ENCODE peak calls at places on chromosomes 11 and 22, in ten cellular contexts. One of them, this sample, is unnamed.

GRCh38 chr22:31504282-31504681 is 7.9 kb downstream of the SFI1 start:
- DNase-seq in testis: no peak
- DNase-seq in body of pancreas: no peak
- DNase-seq in esophagus squamous epithelium: no peak
- DNase-seq in IMR-90: peak; percentile 65
- DNase-seq in tibial nerve: no peak
- DNase-seq in ovary: no peak
- DNase-seq in suprapubic skin: no peak
- DNase-seq in heart left ventricle: no peak
- DNase-seq in thyroid gland: no peak
- DNase-seq in this sample: no peak

GRCh38 chr11:113365895-113366294 is 21.7 kb upstream of the ANKK1 start:
- DNase-seq in testis: no peak
- DNase-seq in body of pancreas: no peak
- DNase-seq in esophagus squamous epithelium: no peak
- DNase-seq in IMR-90: no peak
- DNase-seq in tibial nerve: no peak
- DNase-seq in ovary: no peak
- DNase-seq in suprapubic skin: no peak
- DNase-seq in heart left ventricle: no peak
- DNase-seq in thyroid gland: peak; percentile 58
- DNase-seq in this sample: no peak

GRCh38 chr11:78202733-78203167 is 14.0 kb downstream of the USP35 start:
- DNase-seq in testis: no peak
- DNase-seq in body of pancreas: peak; percentile 2
- DNase-seq in esophagus squamous epithelium: no peak
- DNase-seq in IMR-90: no peak
- DNase-seq in tibial nerve: no peak
- DNase-seq in ovary: no peak
- DNase-seq in suprapubic skin: no peak
- DNase-seq in heart left ventricle: no peak
- DNase-seq in thyroid gland: no peak
- DNase-seq in this sample: no peak

GRCh38 chr11:65471410-65471762 is 27.5 kb upstream of the MALAT1 start:
- DNase-seq in testis: peak; percentile 71
- DNase-seq in body of pancreas: peak; percentile 86
- DNase-seq in esophagus squamous epithelium: no peak
- DNase-seq in IMR-90: peak; percentile 79
- DNase-seq in tibial nerve: no peak
- DNase-seq in ovary: peak; percentile 83
- DNase-seq in suprapubic skin: no peak
- DNase-seq in heart left ventricle: peak; percentile 83
- DNase-seq in thyroid gland: peak; percentile 82
- DNase-seq in this sample: peak; percentile 97

GRCh38 chr11:112172362-112172994 is 2.8 kb upstream of the BCO2 start:
- DNase-seq in testis: no peak
- DNase-seq in body of pancreas: no peak
- DNase-seq in esophagus squamous epithelium: no peak
- DNase-seq in IMR-90: peak; percentile 69
- DNase-seq in tibial nerve: no peak
- DNase-seq in ovary: no peak
- DNase-seq in suprapubic skin: no peak
- DNase-seq in heart left ventricle: no peak
- DNase-seq in thyroid gland: no peak
- DNase-seq in this sample: no peak

GRCh38 chr22:24443668-24444067 is 16.3 kb downstream of the ADORA2A start:
- DNase-seq in testis: no peak
- DNase-seq in body of pancreas: no peak
- DNase-seq in esophagus squamous epithelium: no peak
- DNase-seq in IMR-90: no peak
- DNase-seq in tibial nerve: no peak
- DNase-seq in ovary: no peak
- DNase-seq in suprapubic skin: no peak
- DNase-seq in heart left ventricle: no peak
- DNase-seq in thyroid gland: no peak
- DNase-seq in this sample: no peak

GRCh38 chr11:132217856-132218255 is 847.4 kb downstream of the NTM start:
- DNase-seq in testis: no peak
- DNase-seq in body of pancreas: no peak
- DNase-seq in esophagus squamous epithelium: no peak
- DNase-seq in IMR-90: no peak
- DNase-seq in tibial nerve: no peak
- DNase-seq in ovary: no peak
- DNase-seq in suprapubic skin: no peak
- DNase-seq in heart left ventricle: no peak
- DNase-seq in thyroid gland: no peak
- DNase-seq in this sample: no peak

GRCh38 chr11:121841487-121842167 is 274.4 kb downstream of the BLID start:
- DNase-seq in testis: no peak
- DNase-seq in body of pancreas: peak; percentile 10
- DNase-seq in esophagus squamous epithelium: no peak
- DNase-seq in IMR-90: peak; percentile 83
- DNase-seq in tibial nerve: no peak
- DNase-seq in ovary: no peak
- DNase-seq in suprapubic skin: no peak
- DNase-seq in heart left ventricle: no peak
- DNase-seq in thyroid gland: peak; percentile 4
- DNase-seq in this sample: no peak

GRCh38 chr11:96326954-96327353 is 16.0 kb downstream of the MAML2 start:
- DNase-seq in testis: no peak
- DNase-seq in body of pancreas: no peak
- DNase-seq in esophagus squamous epithelium: no peak
- DNase-seq in IMR-90: no peak
- DNase-seq in tibial nerve: no peak
- DNase-seq in ovary: no peak
- DNase-seq in suprapubic skin: no peak
- DNase-seq in heart left ventricle: no peak
- DNase-seq in thyroid gland: no peak
- DNase-seq in this sample: no peak

GRCh38 chr22:38717244-38717643 is 11.5 kb downstream of the GTPBP1 start:
- DNase-seq in testis: no peak
- DNase-seq in body of pancreas: no peak
- DNase-seq in esophagus squamous epithelium: no peak
- DNase-seq in IMR-90: no peak
- DNase-seq in tibial nerve: no peak
- DNase-seq in ovary: no peak
- DNase-seq in suprapubic skin: peak; percentile 44
- DNase-seq in heart left ventricle: no peak
- DNase-seq in thyroid gland: no peak
- DNase-seq in this sample: no peak

GRCh38 chr11:82384308-82384707 is 349.4 kb downstream of the FAM181B start:
- DNase-seq in testis: no peak
- DNase-seq in body of pancreas: no peak
- DNase-seq in esophagus squamous epithelium: no peak
- DNase-seq in IMR-90: no peak
- DNase-seq in tibial nerve: no peak
- DNase-seq in ovary: no peak
- DNase-seq in suprapubic skin: no peak
- DNase-seq in heart left ventricle: no peak
- DNase-seq in thyroid gland: no peak
- DNase-seq in this sample: no peak

GRCh38 chr22:38236786-38237185 is 35.0 kb downstream of the MAFF start:
- DNase-seq in testis: no peak
- DNase-seq in body of pancreas: no peak
- DNase-seq in esophagus squamous epithelium: no peak
- DNase-seq in IMR-90: no peak
- DNase-seq in tibial nerve: no peak
- DNase-seq in ovary: no peak
- DNase-seq in suprapubic skin: no peak
- DNase-seq in heart left ventricle: peak; percentile 19
- DNase-seq in thyroid gland: peak; percentile 78
- DNase-seq in this sample: no peak

GRCh38 chr22:32880906-32881596 is 79.5 kb downstream of the TIMP3 start:
- DNase-seq in testis: peak; percentile 36
- DNase-seq in body of pancreas: peak; percentile 38
- DNase-seq in esophagus squamous epithelium: no peak
- DNase-seq in IMR-90: peak; percentile 73
- DNase-seq in tibial nerve: no peak
- DNase-seq in ovary: peak; percentile 91
- DNase-seq in suprapubic skin: no peak
- DNase-seq in heart left ventricle: peak; percentile 92
- DNase-seq in thyroid gland: peak; percentile 36
- DNase-seq in this sample: no peak
- TF ChIP-seq POLR2A in testis: no peak
- TF ChIP-seq POLR2A in body of pancreas: no peak
- TF ChIP-seq POLR2A in esophagus squamous epithelium: no peak
- TF ChIP-seq POLR2A in IMR-90: no peak
- TF ChIP-seq POLR2A in tibial nerve: no peak
- TF ChIP-seq POLR2A in ovary: no peak
- TF ChIP-seq POLR2A in suprapubic skin: no peak
- TF ChIP-seq POLR2A in heart left ventricle: no peak
- TF ChIP-seq POLR2A in thyroid gland: no peak
- TF ChIP-seq POLR2A in this sample: no peak

GRCh38 chr11:57487920-57488319 is 27.6 kb downstream of the SLC43A1 start:
- DNase-seq in testis: no peak
- DNase-seq in body of pancreas: no peak
- DNase-seq in esophagus squamous epithelium: no peak
- DNase-seq in IMR-90: no peak
- DNase-seq in tibial nerve: no peak
- DNase-seq in ovary: no peak
- DNase-seq in suprapubic skin: no peak
- DNase-seq in heart left ventricle: no peak
- DNase-seq in thyroid gland: no peak
- DNase-seq in this sample: no peak

GRCh38 chr11:57490456-57491248 is 24.9 kb downstream of the SLC43A1 start:
- DNase-seq in testis: no peak
- DNase-seq in body of pancreas: no peak
- DNase-seq in esophagus squamous epithelium: no peak
- DNase-seq in IMR-90: peak; percentile 38
- DNase-seq in tibial nerve: no peak
- DNase-seq in ovary: no peak
- DNase-seq in suprapubic skin: no peak
- DNase-seq in heart left ventricle: no peak
- DNase-seq in thyroid gland: no peak
- DNase-seq in this sample: no peak

GRCh38 chr11:57487021-57487778 is 26.9 kb downstream of the RTN4RL2 start:
- DNase-seq in testis: no peak
- DNase-seq in body of pancreas: no peak
- DNase-seq in esophagus squamous epithelium: no peak
- DNase-seq in IMR-90: no peak
- DNase-seq in tibial nerve: no peak
- DNase-seq in ovary: no peak
- DNase-seq in suprapubic skin: no peak
- DNase-seq in heart left ventricle: no peak
- DNase-seq in thyroid gland: no peak
- DNase-seq in this sample: no peak

GRCh38 chr11:57493507-57494503 is 21.7 kb downstream of the SLC43A1 start:
- DNase-seq in testis: peak; percentile 67
- DNase-seq in body of pancreas: peak; percentile 90
- DNase-seq in esophagus squamous epithelium: no peak
- DNase-seq in IMR-90: peak; percentile 17
- DNase-seq in tibial nerve: no peak
- DNase-seq in ovary: peak; percentile 74
- DNase-seq in suprapubic skin: no peak
- DNase-seq in heart left ventricle: peak; percentile 81
- DNase-seq in thyroid gland: peak; percentile 85
- DNase-seq in this sample: peak; percentile 45

DNA sequence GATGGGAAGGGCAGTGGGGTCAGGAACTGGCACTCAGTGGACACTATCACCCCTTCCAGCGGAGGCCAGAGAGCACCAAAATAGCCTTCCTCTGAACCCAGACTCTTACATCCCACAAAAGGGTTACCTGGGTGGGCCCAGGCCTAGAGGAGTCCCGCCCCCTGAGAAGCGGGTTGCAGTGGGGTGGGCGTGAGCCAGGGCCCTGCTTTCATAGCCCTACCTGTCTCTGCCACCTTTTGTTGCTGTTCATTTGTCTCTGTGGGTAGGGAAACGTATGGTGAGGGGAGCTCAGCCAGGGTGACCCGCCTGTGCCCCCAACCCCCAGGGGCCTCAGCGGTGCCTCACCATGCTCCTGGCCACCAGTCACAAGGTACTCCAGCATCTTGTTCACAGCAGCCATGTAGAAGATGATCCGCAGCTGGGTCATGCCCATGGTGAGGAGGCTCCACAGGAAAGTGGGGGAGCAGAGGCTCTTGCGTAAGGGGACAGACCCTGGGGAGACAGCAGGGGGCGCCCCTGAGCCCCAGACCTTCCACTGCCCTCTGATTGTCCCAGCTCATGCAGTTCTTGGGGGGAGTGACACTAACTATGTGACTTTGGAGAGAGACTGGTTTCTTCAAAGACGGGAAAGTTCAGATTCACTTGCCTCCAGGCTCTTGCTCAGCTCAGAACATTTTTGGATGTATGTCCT is 24.0 kb downstream of the SLC43A1 start:
- DNase-seq in testis: peak; percentile 27
- DNase-seq in body of pancreas: peak; percentile 62
- DNase-seq in esophagus squamous epithelium: no peak
- DNase-seq in IMR-90: no peak
- DNase-seq in tibial nerve: no peak
- DNase-seq in ovary: no peak
- DNase-seq in suprapubic skin: no peak
- DNase-seq in heart left ventricle: no peak
- DNase-seq in thyroid gland: no peak
- DNase-seq in this sample: no peak
- H3K36me3 ChIP-seq in testis: no peaks in the 10 kb centered on the region
- H3K36me3 ChIP-seq in body of pancreas: no peaks in the 10 kb centered on the region
- H3K36me3 ChIP-seq in esophagus squamous epithelium: no peaks in the 10 kb centered on the region
- H3K36me3 ChIP-seq in IMR-90: peaks cover 39% of the 10 kb centered on the region
- H3K36me3 ChIP-seq in tibial nerve: peaks cover 79% of the 10 kb centered on the region
- H3K36me3 ChIP-seq in ovary: no peaks in the 10 kb centered on the region
- H3K36me3 ChIP-seq in suprapubic skin: peaks cover 55% of the 10 kb centered on the region
- H3K36me3 ChIP-seq in heart left ventricle: peaks cover 22% of the 10 kb centered on the region
- H3K36me3 ChIP-seq in thyroid gland: peaks cover 7% of the 10 kb centered on the region
- H3K36me3 ChIP-seq in this sample: peaks cover 28% of the 10 kb centered on the region

DNA sequence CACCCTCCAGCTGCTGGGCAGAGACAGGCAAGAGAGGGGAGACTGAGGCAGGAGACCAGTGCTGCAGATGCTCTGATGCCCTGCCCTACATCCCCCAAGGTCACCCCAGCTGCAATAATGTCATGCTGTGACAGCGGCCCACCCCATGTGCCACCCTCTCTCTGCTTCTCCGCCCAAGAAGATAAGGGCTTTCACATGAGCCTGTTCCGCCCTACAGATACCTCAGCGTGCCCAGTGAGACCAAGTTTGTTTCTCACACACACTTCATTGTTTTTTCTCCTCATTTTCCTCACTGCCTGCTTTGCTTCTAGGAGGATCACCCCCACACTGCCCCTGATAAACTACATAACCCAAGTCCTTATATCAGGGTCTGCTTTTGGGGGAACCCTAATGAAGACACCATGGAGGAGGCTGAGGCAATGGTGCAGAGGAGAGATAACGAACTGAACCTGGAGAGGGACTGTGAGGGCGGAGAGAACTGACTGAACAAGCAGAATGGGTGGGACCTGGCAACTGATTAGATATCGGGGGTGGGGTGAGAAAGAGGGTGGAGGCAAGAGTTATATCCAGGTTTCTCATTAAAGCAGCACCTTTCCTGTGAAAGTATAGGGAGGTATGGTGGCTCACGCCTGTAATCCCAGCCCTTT is 37.5 kb upstream of the TSKU start:
- DNase-seq in testis: peak; percentile 70
- DNase-seq in body of pancreas: peak; percentile 59
- DNase-seq in esophagus squamous epithelium: no peak
- DNase-seq in IMR-90: no peak
- DNase-seq in tibial nerve: no peak
- DNase-seq in ovary: no peak
- DNase-seq in suprapubic skin: no peak
- DNase-seq in heart left ventricle: no peak
- DNase-seq in thyroid gland: no peak
- DNase-seq in this sample: no peak
- TF ChIP-seq POLR2A in testis: no peak
- TF ChIP-seq POLR2A in body of pancreas: no peak
- TF ChIP-seq POLR2A in esophagus squamous epithelium: no peak
- TF ChIP-seq POLR2A in IMR-90: no peak
- TF ChIP-seq POLR2A in tibial nerve: no peak
- TF ChIP-seq POLR2A in ovary: no peak
- TF ChIP-seq POLR2A in suprapubic skin: no peak
- TF ChIP-seq POLR2A in heart left ventricle: no peak
- TF ChIP-seq POLR2A in thyroid gland: no peak
- TF ChIP-seq POLR2A in this sample: no peak

GRCh38 chr11:72091292-72091691 is 10.6 kb downstream of the LRRC51 start:
- DNase-seq in testis: peak; percentile 86
- DNase-seq in body of pancreas: peak; percentile 82
- DNase-seq in esophagus squamous epithelium: no peak
- DNase-seq in IMR-90: peak; percentile 54
- DNase-seq in tibial nerve: peak; percentile 54
- DNase-seq in ovary: peak; percentile 74
- DNase-seq in suprapubic skin: peak; percentile 84
- DNase-seq in heart left ventricle: no peak
- DNase-seq in thyroid gland: peak; percentile 77
- DNase-seq in this sample: peak; percentile 67
- H3K36me3 ChIP-seq in testis: no peaks in the 10 kb centered on the region
- H3K36me3 ChIP-seq in body of pancreas: no peaks in the 10 kb centered on the region
- H3K36me3 ChIP-seq in esophagus squamous epithelium: no peaks in the 10 kb centered on the region
- H3K36me3 ChIP-seq in IMR-90: peaks cover 21% of the 10 kb centered on the region
- H3K36me3 ChIP-seq in tibial nerve: peaks cover 60% of the 10 kb centered on the region
- H3K36me3 ChIP-seq in ovary: no peaks in the 10 kb centered on the region
- H3K36me3 ChIP-seq in suprapubic skin: peaks cover 45% of the 10 kb centered on the region
- H3K36me3 ChIP-seq in heart left ventricle: peaks cover 59% of the 10 kb centered on the region
- H3K36me3 ChIP-seq in thyroid gland: peaks cover 6% of the 10 kb centered on the region
- H3K36me3 ChIP-seq in this sample: peaks cover 13% of the 10 kb centered on the region